ENCODE peak calls at places on chromosomes 1 and 21, in nine cellular contexts. B is adrenal gland; Y is tibial nerve; T is A549; S is CD4-positive, alpha-beta memory T cell; D is hepatic stellate cell; I is NCI-H774; Z is NCI-H69; A is RWPE1. C is an unnamed sample.

GRCh38 chr1:172902861-172903381 is 147.8 kb downstream of the TNFSF18 start:
- DNase-seq in S (no peak), I (no peak), D (no peak), B (no peak), Z (no peak), T (no peak), Y (no peak), A (peak), C (peak)

GRCh38 chr1:158251160-158251559 is 3.1 kb upstream of the CD1A start:
- DNase-seq in Z (no peak), I (no peak), T (no peak), B (no peak), D (no peak), A (no peak), S (no peak), Y (no peak), C (no peak)

GRCh38 chr21:26842976-26843911 is 2.0 kb downstream of the ADAMTS1 start:
- DNase-seq in Y (peak), D (peak), Z (peak), I (peak), B (peak), S (no peak), T (no peak), A (peak), C (peak)

GRCh38 chr1:3242408-3243270 is 173.6 kb downstream of the PRDM16 start:
- DNase-seq in Y (no peak), A (no peak), S (no peak), D (no peak), Z (no peak), T (no peak), B (no peak), I (no peak), C (no peak)

GRCh38 chr1:203271018-203271743 is 34.1 kb upstream of the BTG2 start:
- DNase-seq in T (peak), B (peak), I (no peak), D (peak), Z (peak), A (no peak), Y (no peak), S (peak), C (peak)

GRCh38 chr1:224168859-224169380 is 14.1 kb upstream of the DEGS1 start:
- DNase-seq in Y (no peak), S (peak), D (peak), Z (no peak), T (peak), A (no peak), I (no peak), B (no peak), C (peak)

GRCh38 chr1:16076003-16076870 is 2.8 kb upstream of the FAM131C start:
- DNase-seq in S (no peak), B (peak), A (peak), D (peak), I (no peak), T (peak), Z (no peak), Y (no peak), C (peak)

GRCh38 chr1:36387141-36387949 is 1.6 kb upstream of the STK40 start:
- DNase-seq in I (no peak), A (no peak), Z (peak), Y (no peak), S (no peak), T (no peak), B (no peak), D (peak), C (peak)

GRCh38 chr1:39639333-39640130 is at the start of gene HEYL:
- DNase-seq in Z (peak), A (peak), S (peak), I (peak), T (peak), Y (peak), B (peak), D (peak), C (no peak)

GRCh38 chr1:195054217-195054687 is 1554.0 kb downstream of the KCNT2 start:
- DNase-seq in Z (no peak), I (no peak), Y (no peak), D (no peak), S (no peak), B (no peak), T (no peak), A (no peak), C (no peak)

GRCh38 chr1:154186177-154186576 is 5.7 kb downstream of the TPM3 start:
- DNase-seq in T (peak), A (no peak), S (peak), B (peak), D (peak), I (peak), Y (no peak), Z (peak), C (peak)

GRCh38 chr1:4309676-4310320 is 344.6 kb upstream of the AJAP1 start:
- DNase-seq in D (no peak), T (no peak), Y (no peak), Z (no peak), A (no peak), I (no peak), B (no peak), S (no peak), C (no peak)

GRCh38 chr1:70146488-70146887 is 58.9 kb downstream of the LRRC40 start:
- DNase-seq in T (no peak), Z (peak), Y (no peak), D (no peak), I (no peak), S (no peak), A (peak), B (no peak), C (peak)

GRCh38 chr1:3113741-3114056 is 44.7 kb downstream of the PRDM16 start:
- DNase-seq in Z (no peak), A (no peak), T (no peak), D (no peak), Y (no peak), I (no peak), B (no peak), S (no peak), C (no peak)

GRCh38 chr1:25080294-25081209 is 150.5 kb upstream of the RUNX3 start:
- DNase-seq in T (no peak), I (no peak), Y (no peak), S (no peak), Z (no peak), A (peak), D (no peak), B (no peak), C (no peak)

GRCh38 chr1:84840346-84840745 is 52.7 kb downstream of the LPAR3 start:
- DNase-seq in S (no peak), I (no peak), A (no peak), Y (no peak), T (no peak), B (no peak), Z (no peak), D (no peak), C (no peak)

GRCh38 chr1:90723561-90724108 is 6.5 kb upstream of the BARHL2 start:
- DNase-seq in I (no peak), Y (no peak), A (no peak), Z (no peak), T (no peak), S (no peak), D (no peak), B (no peak), C (no peak)

GRCh38 chr1:216723274-216723780 is at the start of gene ESRRG:
- DNase-seq in Y (no peak), D (no peak), I (peak), B (peak), T (no peak), A (peak), Z (peak), S (no peak), C (peak)

GRCh38 chr1:34113887-34114286 is 51.1 kb downstream of the CSMD2 start:
- DNase-seq in Z (peak), D (no peak), Y (no peak), I (peak), A (peak), T (peak), S (no peak), B (no peak), C (no peak)

GRCh38 chr1:192580351-192580962 is 4.9 kb downstream of the RGS1 start:
- DNase-seq in B (no peak), S (peak), A (peak), D (peak), Z (peak), T (no peak), I (no peak), Y (no peak), C (peak)

GRCh38 chr1:2983319-2983705 is 38.0 kb upstream of the ACTRT2 start:
- DNase-seq in S (no peak), I (no peak), D (no peak), B (no peak), A (no peak), T (no peak), Z (no peak), Y (no peak), C (no peak)

GRCh38 chr1:44035726-44036408 is 4.6 kb upstream of the SLC6A9 start:
- DNase-seq in D (no peak), I (no peak), A (no peak), Z (peak), S (no peak), Y (no peak), B (no peak), T (no peak), C (no peak)

GRCh38 chr21:38037416-38037815 is 121.2 kb upstream of the KCNJ6 start:
- DNase-seq in Z (peak), A (peak), I (no peak), D (no peak), T (no peak), Y (no peak), B (no peak), S (no peak), C (peak)

GRCh38 chr1:94049791-94050190 is 71.2 kb downstream of the ABCA4 start:
- DNase-seq in Y (no peak), Z (no peak), A (no peak), D (no peak), B (peak), S (no peak), I (no peak), T (no peak), C (no peak)

GRCh38 chr21:26883768-26884167 is 38.6 kb upstream of the ADAMTS1 start:
- DNase-seq in Z (no peak), Y (no peak), S (no peak), A (no peak), I (no peak), D (no peak), B (no peak), T (no peak), C (no peak)

GRCh38 chr1:157112186-157112867 is 12.7 kb upstream of the ETV3L start:
- DNase-seq in Z (no peak), I (no peak), D (no peak), Y (no peak), T (no peak), B (no peak), S (no peak), A (no peak), C (no peak)

GRCh38 chr1:52424757-52425265 is 20.4 kb downstream of the PRPF38A start:
- DNase-seq in T (no peak), A (no peak), S (peak), Z (no peak), Y (no peak), I (no peak), B (no peak), D (peak), C (no peak)

GRCh38 chr1:186022184-186022583 is 288.0 kb downstream of the HMCN1 start:
- DNase-seq in S (no peak), Y (no peak), Z (no peak), B (no peak), D (no peak), A (no peak), T (no peak), I (no peak), C (no peak)

C was measured in Daoy.